ENCODE peak calls at places on chromosomes 4 and X, in four cellular contexts. P is GM23248; D is CD8-positive, alpha-beta memory T cell; C is pancreas. V is an unnamed sample. For H3K9me3, the result is how much of the 10 kb centered on the place peaks cover.

GRCh38 chr4:54090804-54091623 is 8.9 kb upstream of the GSX2 start:
- DNase-seq in P (peak), D (peak), C (peak), V (no peak)

GRCh38 chrX:34918856-34919255 is 23.7 kb upstream of the FAM47B start:
- DNase-seq in P (peak), D (no peak), C (no peak), V (no peak)

GRCh38 chr4:69639542-69639941 is at the start of gene UGT2A2:
- DNase-seq in P (no peak), D (no peak), C (no peak), V (no peak)

GRCh38 chr4:90317785-90318184 is 190.6 kb downstream of the CCSER1 start:
- DNase-seq in P (peak), D (no peak), C (no peak), V (no peak)

GRCh38 chr4:186900232-186900900 is 176.7 kb upstream of the FAT1 start:
- DNase-seq in P (peak), D (no peak), C (no peak), V (no peak)

GRCh38 chrX:12974797-12975669 is at the start of gene TMSB4X:
- DNase-seq in P (peak), D (peak), C (peak), V (peak)

GRCh38 chr4:39648213-39648612 is 9.5 kb upstream of the SMIM14 start:
- DNase-seq in P (no peak), D (no peak), C (no peak), V (no peak)

GRCh38 chrX:129747533-129747932 is 8.8 kb downstream of the XPNPEP2 start:
- DNase-seq in P (no peak), D (no peak), C (no peak), V (no peak)

GRCh38 chrX:34658316-34658715 is 1.2 kb upstream of the TMEM47 start:
- DNase-seq in P (peak), D (no peak), C (no peak), V (no peak)

GRCh38 chr4:108547682-108548081 is 72.7 kb upstream of the RPL34 start:
- DNase-seq in P (no peak), D (no peak), C (no peak), V (no peak)

GRCh38 chr4:133096972-133097371 is 52.1 kb upstream of the PCDH10 start:
- DNase-seq in P (no peak), D (no peak), C (no peak), V (no peak)

GRCh38 chr4:101142259-101142658 is 205.1 kb downstream of the PPP3CA start:
- DNase-seq in P (no peak), D (no peak), C (no peak), V (no peak)

GRCh38 chr4:5638316-5638715 is 70.0 kb downstream of the EVC2 start:
- DNase-seq in P (peak), D (no peak), C (no peak), V (no peak)

GRCh38 chr4:6562931-6563901 is 11.8 kb upstream of the MAN2B2 start:
- DNase-seq in P (peak), D (no peak), C (no peak), V (no peak)

GRCh38 chrX:11953615-11954014 is 184.7 kb upstream of the FRMPD4 start:
- DNase-seq in P (peak), D (no peak), C (no peak), V (no peak)

GRCh38 chr4:3485011-3485881 is 22.1 kb downstream of the DOK7 start:
- DNase-seq in P (no peak), D (no peak), C (no peak), V (no peak)

GRCh38 chrX:65644621-65645287 is 22.7 kb upstream of the MSN start:
- DNase-seq in P (peak), D (no peak), C (peak), V (peak)

GRCh38 chr4:158535130-158535614 is 13.5 kb downstream of the RXFP1 start:
- DNase-seq in P (peak), D (no peak), C (no peak), V (no peak)

GRCh38 chr4:83865417-83866150 is 329.7 kb downstream of the GPAT3 start:
- DNase-seq in P (no peak), D (no peak), C (no peak), V (no peak)

GRCh38 chr4:177367336-177367735 is 57.7 kb downstream of the NEIL3 start:
- DNase-seq in P (peak), D (no peak), C (no peak), V (no peak)

GRCh38 chrX:137926090-137926489 is 360.2 kb downstream of the ZIC3 start:
- DNase-seq in P (no peak), D (no peak), C (no peak), V (no peak)

GRCh38 chr4:143025111-143025704 is 159.5 kb upstream of the USP38 start:
- DNase-seq in P (peak), D (no peak), C (no peak), V (no peak)

GRCh38 chr4:158770671-158771070 is 1.8 kb downstream of the FNIP2 start:
- DNase-seq in P (no peak), D (no peak), C (no peak), V (no peak)

GRCh38 chr4:138010639-138011038 is 231.5 kb downstream of the SLC7A11 start:
- DNase-seq in P (no peak), D (no peak), C (no peak), V (no peak)

GRCh38 chrX:723781-724180 is 93.2 kb downstream of the SHOX start:
- DNase-seq in P (peak), D (no peak), C (no peak), V (no peak)

GRCh38 chr4:128310266-128310697 is 22.7 kb upstream of the PGRMC2 start:
- DNase-seq in P (no peak), D (no peak), C (peak), V (no peak)

GRCh38 chr4:69497081-69497480 is 1.4 kb upstream of the UGT2B4 start:
- DNase-seq in P (peak), D (no peak), C (no peak), V (no peak)

GRCh38 chrX:7068939-7069367 is 78.6 kb upstream of the STS start:
- DNase-seq in P (peak), D (no peak), C (no peak), V (no peak)

GRCh38 chr4:158043971-158044618 is 128.7 kb downstream of the GASK1B start:
- DNase-seq in P (no peak), D (no peak), C (no peak), V (no peak)

GRCh38 chrX:57177070-57177469 is 39.9 kb upstream of the SPIN2A start:
- DNase-seq in P (no peak), D (no peak), C (no peak), V (no peak)

GRCh38 chr4:80113615-80114014 is 40.6 kb upstream of the ANTXR2 start:
- DNase-seq in P (no peak), D (no peak), C (no peak), V (no peak)

GRCh38 chrX:109987884-109988283 is 15.0 kb upstream of the TMEM164 start:
- DNase-seq in P (no peak), D (no peak), C (no peak), V (no peak)

GRCh38 chr4:156913234-156913633 is 58.4 kb downstream of the PDGFC start:
- DNase-seq in P (no peak), D (no peak), C (no peak), V (no peak)

GRCh38 chrX:118240359-118240758 is 105.5 kb upstream of the WDR44 start:
- DNase-seq in P (no peak), D (no peak), C (no peak), V (no peak)

GRCh38 chr4:154004450-154004849 is 215.6 kb upstream of the SFRP2 start:
- DNase-seq in P (peak), D (no peak), C (no peak), V (no peak)
- H3K27ac ChIP-seq in P (peak), D (no peak), C (no peak), V (no peak)

DNA sequence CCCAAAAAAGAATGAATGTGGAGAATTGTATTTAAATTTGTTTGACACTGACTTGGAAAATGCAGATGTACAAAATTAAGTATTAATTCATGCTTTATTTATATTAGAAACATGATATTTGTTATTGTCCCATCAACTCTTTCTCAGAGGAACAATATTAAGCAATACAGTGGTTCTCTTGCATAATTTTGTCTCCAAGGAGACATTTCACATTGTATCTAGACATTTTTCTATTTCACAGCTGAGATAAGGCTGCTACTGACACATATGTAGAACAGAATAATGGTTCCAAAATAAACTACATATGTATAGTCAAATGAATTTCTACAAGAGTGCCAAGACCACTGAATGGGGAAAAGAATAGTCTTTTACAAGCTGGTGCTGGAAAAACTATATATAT is 427.9 kb upstream of the SPANXN1 start:
- DNase-seq in P (no peak), D (no peak), C (no peak), V (no peak)
- H3K9me3 ChIP-seq in P (under half), D (under half), C (under half), V (under half)

DNA sequence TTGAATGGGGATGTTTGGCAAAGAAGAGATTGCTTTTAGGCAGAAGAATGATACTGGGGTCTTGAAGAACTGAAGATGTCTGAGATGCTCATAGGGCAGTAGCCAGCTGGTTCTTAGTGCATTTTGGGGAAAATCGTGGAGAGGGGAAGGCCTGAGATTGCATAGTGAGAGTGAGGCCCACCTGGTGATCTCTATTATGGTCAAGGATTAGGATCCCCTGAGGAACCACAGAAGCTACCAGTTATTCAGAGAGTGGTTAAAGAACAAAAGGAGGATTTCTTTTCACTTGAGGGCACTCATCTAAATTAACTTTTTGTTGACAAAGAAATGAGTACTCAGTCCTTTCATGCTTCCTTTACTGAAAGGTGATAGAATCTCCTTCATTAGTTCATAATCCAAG is 271.3 kb upstream of the HAND2 start:
- DNase-seq in P (no peak), D (no peak), C (no peak), V (no peak)
- H3K27ac ChIP-seq in P (no peak), D (no peak), C (no peak), V (no peak)

DNA sequence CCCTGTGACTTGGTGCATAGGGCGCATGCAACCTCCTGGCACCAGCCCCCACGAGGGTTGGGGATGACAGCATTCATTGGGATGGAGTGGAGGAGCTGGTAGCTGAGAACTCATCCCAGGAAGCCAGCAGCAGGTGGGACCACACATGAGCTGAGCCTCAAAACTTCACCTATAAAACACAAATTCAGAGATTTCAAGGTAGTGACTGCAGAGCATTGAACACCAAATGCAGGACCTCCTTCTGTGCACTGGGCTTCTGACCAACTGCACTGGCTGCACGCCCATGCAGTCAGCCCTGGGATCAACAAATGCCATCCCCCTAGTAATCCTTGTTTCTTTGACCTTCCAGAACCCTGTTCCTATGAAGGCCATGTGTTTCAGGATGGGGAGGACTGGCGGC is 197.8 kb downstream of the FRAS1 start:
- DNase-seq in P (no peak), D (no peak), C (no peak), V (no peak)
- H3K9me3 ChIP-seq in P (under half), D (under half), C (under half), V (under half)